ENCODE peak calls at places on chromosome 14, in five cellular contexts. R is colonic mucosa, C is keratinocyte, D is omental fat pad, X is Caco-2. L is an unnamed sample.

GRCh38 chr14:61934385-61934784 is 172.2 kb downstream of the SNAPC1 start:
- DNase-seq in R (no peak), C (peak; percentile 68), D (no peak), X (no peak), L (no peak)

GRCh38 chr14:65184032-65184764 is 81.9 kb upstream of the MAX start:
- DNase-seq in R (no peak), C (no peak), D (no peak), X (no peak), L (no peak)

GRCh38 chr14:63663428-63664142 is 21.9 kb upstream of the WDR89 start:
- DNase-seq in R (no peak), C (no peak), D (no peak), X (no peak), L (no peak)

GRCh38 chr14:29927596-29928341 is at the start of gene PRKD1:
- DNase-seq in R (peak; percentile 48), C (no peak), D (no peak), X (peak; percentile 56), L (peak; percentile 50)

GRCh38 chr14:72558721-72559120 is 335.2 kb downstream of the DPF3 start:
- DNase-seq in R (no peak), C (peak; percentile 55), D (no peak), X (no peak), L (no peak)

GRCh38 chr14:30243805-30244204 is 315.2 kb upstream of the G2E3 start:
- DNase-seq in R (no peak), C (no peak), D (no peak), X (no peak), L (no peak)

GRCh38 chr14:59565112-59565511 is 11.5 kb downstream of the CCDC175 start:
- DNase-seq in R (peak; percentile 37), C (no peak), D (no peak), X (no peak), L (no peak)

GRCh38 chr14:92794547-92794941 is 439 bp downstream of the GOLGA5 start:
- DNase-seq in R (no peak), C (no peak), D (no peak), X (peak; percentile 23), L (no peak)

GRCh38 chr14:94893411-94894160 is 123.7 kb upstream of the GSC start:
- DNase-seq in R (no peak), C (no peak), D (no peak), X (no peak), L (no peak)

GRCh38 chr14:55133416-55133815 is 4.4 kb downstream of the LGALS3 start:
- DNase-seq in R (no peak), C (no peak), D (no peak), X (peak; percentile 37), L (no peak)

GRCh38 chr14:50039734-50040400 is 76.5 kb downstream of the VCPKMT start:
- DNase-seq in R (no peak), C (no peak), D (no peak), X (peak; percentile 42), L (no peak)

GRCh38 chr14:100571837-100572236 is 15.4 kb downstream of the BEGAIN start:
- DNase-seq in R (no peak), C (no peak), D (no peak), X (no peak), L (no peak)
- TF ChIP-seq CTCF in R (no peak), C (no peak), D (no peak), X (no peak), L (no peak)

DNA sequence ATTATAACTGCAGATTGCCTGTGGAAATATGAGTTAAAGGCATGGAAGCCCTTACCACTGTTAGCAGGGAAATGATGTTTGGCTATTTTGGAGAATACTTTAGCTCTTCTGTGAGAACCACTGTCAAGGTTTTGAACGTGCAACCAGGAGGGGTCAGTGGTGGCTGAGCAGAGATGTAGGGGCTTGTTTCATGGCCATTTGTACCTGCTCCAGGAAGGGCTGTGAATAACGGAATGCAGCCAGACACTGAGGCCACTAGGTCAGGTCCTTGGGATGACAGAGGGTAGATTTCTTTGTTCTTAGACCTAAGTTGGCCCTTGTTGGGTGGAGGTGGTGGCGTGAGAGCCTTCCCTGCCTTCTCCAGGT is 8.3 kb downstream of the TRAF3 start:
- DNase-seq in R (no peak), C (no peak), D (no peak), X (peak; percentile 24), L (no peak)
- TF ChIP-seq CTCF in R (no peak), C (no peak), D (no peak), X (no peak), L (no peak)

GRCh38 chr14:42110167-42110566 is 503.5 kb downstream of the LRFN5 start:
- DNase-seq in R (no peak), C (no peak), D (no peak), X (peak; percentile 10), L (no peak)
- TF ChIP-seq CTCF in R (no peak), C (peak; percentile 65), D (no peak), X (no peak), L (peak; percentile 34)

GRCh38 chr14:99807413-99808132 is 14.4 kb downstream of the EML1 start:
- DNase-seq in R (no peak), C (no peak), D (no peak), X (peak; percentile 14), L (no peak)
- TF ChIP-seq CTCF in R (no peak), C (no peak), D (no peak), X (no peak), L (no peak)

L was measured in D721Med.